ENCODE peak calls at places on chromosome 9, in six cellular contexts. D, X, Y, A, M and U are unnamed samples. For H3K9me3, the result is how much of the 10 kb centered on the place peaks cover.

GRCh38 chr9:112884086-112884485 is 6.6 kb downstream of the SLC46A2 start:
- DNase-seq in Y (no peak), X (no peak), A (no peak), D (no peak), M (no peak), U (no peak)

GRCh38 chr9:4983541-4984165 is 1.4 kb upstream of the JAK2 start:
- DNase-seq in M (peak), X (no peak), A (no peak), D (no peak), Y (peak), U (no peak)

GRCh38 chr9:34554211-34555001 is 31.6 kb upstream of the ENHO start:
- DNase-seq in D (no peak), X (no peak), Y (no peak), M (no peak), A (peak), U (no peak)

GRCh38 chr9:129656795-129657390 is 8.6 kb upstream of the PRRX2 start:
- DNase-seq in D (no peak), X (no peak), Y (peak), M (no peak), A (no peak), U (peak)

GRCh38 chr9:128920381-128921058 is at the start of gene PHYHD1:
- DNase-seq in Y (no peak), D (no peak), A (peak), M (peak), X (no peak), U (no peak)

GRCh38 chr9:125739442-125739841 is 7.7 kb upstream of the PBX3 start:
- DNase-seq in Y (no peak), M (no peak), X (no peak), D (no peak), A (no peak), U (no peak)

GRCh38 chr9:28688172-28688571 is 1114.9 kb upstream of the C9orf72 start:
- DNase-seq in M (no peak), A (no peak), Y (no peak), D (no peak), X (no peak), U (no peak)

GRCh38 chr9:223167-223566 is 8.5 kb downstream of the DOCK8 start:
- DNase-seq in Y (no peak), A (peak), M (no peak), D (no peak), X (no peak), U (no peak)

GRCh38 chr9:125240649-125240999 is 519 bp downstream of the HSPA5 start:
- DNase-seq in D (peak), M (peak), X (peak), A (no peak), Y (peak), U (no peak)

GRCh38 chr9:128162215-128163026 is 2.4 kb downstream of the BBLN start:
- DNase-seq in D (no peak), A (peak), X (no peak), M (peak), Y (no peak), U (no peak)

GRCh38 chr9:91089405-91090131 is 272.1 kb downstream of the AUH start:
- DNase-seq in X (no peak), Y (peak), D (no peak), M (peak), A (peak), U (no peak)

GRCh38 chr9:91119147-91119546 is 242.6 kb downstream of the AUH start:
- DNase-seq in X (no peak), M (no peak), Y (no peak), D (no peak), A (no peak), U (no peak)

GRCh38 chr9:131483319-131484050 is 19.2 kb upstream of the POMT1 start:
- DNase-seq in Y (no peak), D (no peak), M (no peak), A (no peak), X (no peak), U (no peak)

GRCh38 chr9:129291041-129291501 is 113.0 kb upstream of the IER5L start:
- DNase-seq in X (no peak), D (no peak), A (peak), Y (no peak), M (peak), U (no peak)

GRCh38 chr9:16501098-16501663 is 369.3 kb downstream of the BNC2 start:
- DNase-seq in A (no peak), M (no peak), X (no peak), D (no peak), Y (no peak), U (no peak)

GRCh38 chr9:16501726-16502125 is 368.7 kb downstream of the BNC2 start:
- DNase-seq in D (no peak), M (no peak), A (no peak), Y (no peak), X (no peak), U (no peak)

GRCh38 chr9:16499866-16500265 is 370.6 kb downstream of the BNC2 start:
- DNase-seq in A (no peak), M (no peak), D (no peak), Y (no peak), X (no peak), U (no peak)

GRCh38 chr9:16509946-16510504 is 360.4 kb downstream of the BNC2 start:
- DNase-seq in X (no peak), Y (no peak), A (no peak), M (no peak), D (no peak), U (no peak)

DNA sequence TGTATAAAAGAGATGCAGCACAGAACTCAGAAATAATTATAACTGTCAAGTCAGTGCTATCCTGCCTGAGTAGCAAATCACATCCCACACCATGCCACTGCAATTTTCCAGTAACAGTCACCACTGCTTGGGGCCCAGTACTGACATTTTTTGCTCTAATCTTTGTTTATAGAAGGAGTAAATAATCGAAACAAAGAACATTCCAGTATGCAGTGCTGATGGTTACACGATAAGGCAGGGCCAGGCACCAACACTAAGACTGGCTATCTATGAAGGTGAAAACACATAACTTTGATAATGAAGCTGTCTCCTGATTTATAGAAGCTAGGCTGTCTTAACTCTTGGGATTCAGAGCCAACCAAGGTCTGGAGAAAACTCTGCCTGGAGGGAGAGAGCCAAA is 365.3 kb downstream of the BNC2 start:
- DNase-seq in D (no peak), X (no peak), A (no peak), Y (no peak), M (no peak), U (peak)
- H3K9me3 ChIP-seq in D (under half), X (under half), A (under half), Y (under half), M (under half), U (under half)

GRCh38 chr9:70340572-70340971 is 73.9 kb downstream of the KLF9 start:
- DNase-seq in A (no peak), X (no peak), M (no peak), D (no peak), Y (peak), U (no peak)
- TF ChIP-seq CTCF in A (peak), X (peak), M (peak), D (peak), Y (peak), U (peak)

GRCh38 chr9:104788251-104788650 is 24.3 kb downstream of the NIPSNAP3B start:
- DNase-seq in X (no peak), Y (no peak), M (no peak), D (no peak), A (no peak), U (no peak)
- H3K27ac ChIP-seq in X (no peak), Y (no peak), M (peak), D (no peak), A (no peak), U (no peak)

GRCh38 chr9:96769989-96770388 is 7.9 kb downstream of the ZNF510 start:
- DNase-seq in X (no peak), D (no peak), M (no peak), Y (no peak), A (no peak), U (no peak)
- H3K9me3 ChIP-seq in X (under half), D (half or more), M (under half), Y (half or more), A (half or more), U (under half)

DNA sequence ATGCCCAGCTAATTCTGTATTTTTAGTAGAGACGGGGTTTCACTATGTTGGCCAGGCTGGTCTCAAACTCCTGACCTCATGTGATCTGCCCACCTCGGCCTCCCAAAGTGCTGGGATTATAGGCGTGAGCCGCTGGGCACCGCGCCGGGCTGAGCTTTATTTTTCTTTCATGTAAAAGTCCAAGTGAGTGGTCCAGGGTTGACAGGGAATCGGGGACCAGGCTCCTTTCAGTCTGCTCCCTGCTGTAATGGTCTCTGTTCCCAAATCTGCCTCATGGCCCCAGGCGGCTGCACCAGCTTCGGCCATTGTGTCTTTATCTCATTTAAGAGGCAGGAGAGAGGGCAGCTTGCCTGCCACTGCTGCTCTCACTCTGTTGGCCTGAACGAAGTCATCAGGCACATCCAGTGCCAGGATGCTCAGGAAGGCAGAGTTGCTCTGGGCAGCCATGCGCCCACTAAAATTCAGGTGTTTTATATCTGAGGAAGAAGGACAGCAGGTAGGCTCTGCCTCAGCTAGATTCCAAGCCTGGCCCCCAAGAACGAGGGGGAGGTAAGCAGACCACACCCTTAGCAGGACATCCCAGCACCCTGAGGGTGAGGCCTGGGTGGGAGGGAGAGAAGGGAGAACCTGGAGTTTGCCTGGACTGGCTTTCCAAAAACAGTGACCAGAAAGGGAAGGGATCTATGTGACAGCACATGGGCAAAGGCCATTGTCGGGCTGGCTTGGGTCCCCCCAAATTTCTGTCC is 1.7 kb upstream of the CCDC183 start:
- DNase-seq in X (no peak), Y (no peak), A (peak), M (no peak), D (no peak), U (no peak)
- TF ChIP-seq CTCF in X (no peak), Y (no peak), A (no peak), M (no peak), D (no peak), U (no peak)

DNA sequence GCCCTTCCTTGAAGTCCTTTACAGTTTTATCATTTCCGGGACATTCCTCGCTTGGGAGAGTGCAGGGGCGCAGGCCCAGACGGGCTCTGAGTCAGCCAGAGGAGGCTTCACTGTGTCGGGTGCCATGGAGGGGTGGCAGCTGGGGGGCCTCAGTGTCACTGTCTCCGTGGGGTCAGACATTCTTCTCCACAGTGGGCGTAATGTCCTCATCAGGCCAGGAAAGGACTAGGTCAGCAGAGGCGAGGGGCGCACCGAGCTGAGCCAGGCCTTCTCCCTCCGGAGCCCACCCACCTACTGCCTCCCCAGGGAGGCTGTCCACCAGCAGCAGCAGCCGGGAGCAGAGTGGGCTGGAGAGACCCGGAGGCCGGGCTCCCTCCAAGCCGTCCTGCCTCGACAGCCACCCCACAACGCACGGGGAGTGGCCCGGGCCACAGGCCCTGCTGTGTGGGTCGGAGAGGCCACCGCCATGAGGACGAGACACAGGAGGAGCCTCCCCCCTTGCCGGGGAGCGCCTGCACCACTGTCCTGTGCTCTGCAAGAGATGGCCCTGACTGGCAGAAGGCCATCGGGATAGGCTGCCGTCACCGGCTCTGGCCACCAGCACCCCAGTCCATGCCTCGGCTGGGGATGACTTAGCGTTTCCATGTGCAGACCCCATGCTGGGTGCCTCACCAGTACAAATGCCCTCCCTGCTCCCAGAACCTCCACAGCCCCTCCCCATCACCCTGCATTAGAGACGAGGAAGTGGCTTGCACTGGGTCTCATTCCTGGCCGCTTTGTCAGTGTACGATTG is 26.5 kb downstream of the SARDH start:
- DNase-seq in A (peak), D (no peak), M (no peak), X (no peak), Y (no peak), U (peak)
- H3K27ac ChIP-seq in A (no peak), D (no peak), M (no peak), X (no peak), Y (peak), U (peak)